ENCODE peak calls at places on chromosomes 16 and 17, in nine cellular contexts. C is OCI-LY7, Y is mammary epithelial cell, D is neural progenitor cell, S is H9, L is DND-41, R is GM23248, A is PC-9, W is PC-3. Z is an unnamed sample.

GRCh38 chr16:48409839-48410610 is 24.8 kb upstream of the SIAH1 start:
- DNase-seq in C (no peak), Y (peak; percentile 72), D (no peak), S (no peak), L (no peak), R (peak; percentile 94), A (peak; percentile 65), W (peak; percentile 76), Z (no peak)

GRCh38 chr17:61393550-61393903 is 6.1 kb upstream of the TBX2 start:
- DNase-seq in C (no peak), Y (peak; percentile 13), D (no peak), S (peak; percentile 58), L (peak; percentile 19), R (peak; percentile 38), A (peak; percentile 35), W (peak; percentile 47), Z (no peak)

GRCh38 chr17:58699771-58700170 is 7.4 kb downstream of the RAD51C start:
- DNase-seq in C (no peak), Y (no peak), D (no peak), S (no peak), L (no peak), R (no peak), A (no peak), W (no peak), Z (no peak)

GRCh38 chr17:69908599-69909368 is 166.2 kb upstream of the KCNJ16 start:
- DNase-seq in C (no peak), Y (no peak), D (no peak), S (no peak), L (no peak), R (no peak), A (no peak), W (no peak), Z (no peak)

GRCh38 chr17:44092051-44092450 is 21.5 kb downstream of the G6PC3 start:
- DNase-seq in C (no peak), Y (no peak), D (no peak), S (no peak), L (no peak), R (no peak), A (no peak), W (no peak), Z (no peak)

GRCh38 chr16:84585886-84586285 is 32.0 kb downstream of the COTL1 start:
- DNase-seq in C (peak; percentile 80), Y (no peak), D (peak; percentile 88), S (peak; percentile 84), L (no peak), R (no peak), A (no peak), W (no peak), Z (no peak)

GRCh38 chr16:26791166-26791565 is 275.6 kb upstream of the C16orf82 start:
- DNase-seq in C (peak; percentile 8), Y (no peak), D (no peak), S (no peak), L (no peak), R (no peak), A (no peak), W (no peak), Z (no peak)

GRCh38 chr17:76452102-76452645 is 778 bp downstream of the UBE2O start:
- DNase-seq in C (peak; percentile 44), Y (no peak), D (peak; percentile 51), S (no peak), L (no peak), R (no peak), A (no peak), W (peak; percentile 32), Z (no peak)

GRCh38 chr17:52470553-52470952 is 312.0 kb upstream of the CA10 start:
- DNase-seq in C (no peak), Y (no peak), D (no peak), S (no peak), L (no peak), R (no peak), A (no peak), W (no peak), Z (no peak)

GRCh38 chr17:80354381-80354780 is 60.6 kb upstream of the ENDOV start:
- DNase-seq in C (no peak), Y (no peak), D (no peak), S (no peak), L (no peak), R (no peak), A (no peak), W (no peak), Z (no peak)

GRCh38 chr17:57580055-57580739 is 164.9 kb downstream of the CCDC182 start:
- DNase-seq in C (no peak), Y (no peak), D (peak; percentile 38), S (no peak), L (no peak), R (no peak), A (no peak), W (no peak), Z (no peak)

GRCh38 chr17:68775338-68775737 is 174.2 kb upstream of the FAM20A start:
- DNase-seq in C (no peak), Y (no peak), D (no peak), S (no peak), L (no peak), R (peak; percentile 39), A (no peak), W (peak; percentile 45), Z (peak; percentile 88)

DNA sequence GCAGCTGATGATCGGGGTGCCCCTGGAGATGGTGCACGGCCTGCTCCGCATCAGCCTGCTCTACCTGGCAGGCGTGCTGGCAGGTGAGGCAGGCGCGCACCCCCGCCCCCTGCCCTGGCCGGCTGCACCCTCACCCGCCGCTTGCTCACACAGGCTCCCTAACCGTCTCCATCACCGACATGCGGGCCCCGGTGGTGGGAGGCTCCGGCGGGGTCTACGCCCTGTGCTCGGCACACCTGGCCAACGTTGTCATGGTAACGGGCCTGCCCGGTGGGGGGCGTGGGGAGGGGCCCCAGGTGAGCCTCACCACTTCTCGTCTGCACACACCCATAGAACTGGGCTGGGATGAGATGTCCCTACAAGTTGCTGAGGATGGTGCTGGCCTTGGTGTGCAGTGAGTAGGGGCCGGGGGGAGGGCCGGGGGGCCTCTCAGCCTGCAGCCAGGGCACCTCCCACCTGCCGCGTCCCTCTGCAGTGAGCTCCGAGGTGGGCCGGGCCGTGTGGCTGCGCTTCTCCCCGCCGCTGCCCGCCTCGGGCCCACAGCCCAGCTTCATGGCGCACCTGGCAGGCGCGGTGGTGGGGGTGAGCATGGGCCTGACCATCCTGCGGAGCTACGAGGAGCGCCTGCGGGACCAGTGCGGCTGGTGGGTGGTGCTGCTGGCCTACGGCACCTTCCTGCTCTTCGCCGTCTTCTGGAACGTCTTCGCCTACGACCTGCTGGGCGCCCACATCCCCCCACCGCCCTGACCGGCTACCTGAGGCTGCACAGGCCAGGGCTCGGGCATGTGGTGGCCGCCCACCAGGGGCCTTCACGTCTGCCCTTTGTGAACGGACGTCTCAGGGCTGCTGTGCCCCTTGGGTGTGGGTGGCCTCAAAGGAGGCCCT is 2.1 kb downstream of the RHBDL1 start:
- DNase-seq in C (no peak), Y (no peak), D (no peak), S (peak; percentile 67), L (no peak), R (no peak), A (no peak), W (no peak), Z (no peak)
- H4K20me1 ChIP-seq in C (peaks cover 5% of the 10 kb centered on the region), Y (no peaks in the 10 kb centered on the region), D (peaks cover 39% of the 10 kb centered on the region), S (no peaks in the 10 kb centered on the region), L (peaks cover 56% of the 10 kb centered on the region), R (no peaks in the 10 kb centered on the region), A (peaks cover 19% of the 10 kb centered on the region), W (peaks cover 10% of the 10 kb centered on the region), Z (no peaks in the 10 kb centered on the region)

DNA sequence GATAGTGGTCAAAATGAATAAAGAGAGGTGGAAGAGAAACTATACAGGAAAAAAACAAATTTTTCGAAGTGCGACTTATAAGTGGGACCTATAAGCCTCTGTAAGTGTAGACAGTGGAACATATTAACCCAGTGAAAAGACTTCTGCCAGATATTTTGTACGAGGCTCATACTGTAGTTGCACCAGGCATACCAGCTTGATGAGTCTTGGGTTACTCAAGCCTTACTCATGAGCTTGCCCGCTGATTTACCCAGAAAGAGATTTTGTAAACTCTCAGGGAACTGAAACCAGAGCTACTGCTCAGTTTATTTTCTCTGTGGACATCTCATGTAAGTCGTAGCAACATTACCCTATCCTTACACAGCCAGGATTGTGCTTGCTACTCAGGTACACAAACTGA is 708.0 kb upstream of the SOX9 start:
- DNase-seq in C (peak; percentile 84), Y (peak; percentile 98), D (no peak), S (no peak), L (no peak), R (peak; percentile 96), A (peak; percentile 52), W (peak; percentile 99), Z (no peak)
- H2AFZ ChIP-seq in C (peak overlapping the region; percentile 88), Y (no peak overlapping the region), D (no peak overlapping the region), S (no peak overlapping the region), L (peak overlapping the region; percentile 38), R (peak overlapping the region; percentile 56), A (no peak overlapping the region), W (no peak overlapping the region), Z (no peak overlapping the region)

GRCh38 chr17:18319604-18320256 is 4.6 kb downstream of the SMCR8 start:
- DNase-seq in C (peak; percentile 60), Y (peak; percentile 30), D (peak; percentile 80), S (peak; percentile 73), L (peak; percentile 26), R (peak; percentile 90), A (no peak), W (peak; percentile 61), Z (peak; percentile 37)
- H4K20me1 ChIP-seq in C (no peaks in the 10 kb centered on the region), Y (no peaks in the 10 kb centered on the region), D (peaks cover 27% of the 10 kb centered on the region), S (no peaks in the 10 kb centered on the region), L (peaks cover 73% of the 10 kb centered on the region), R (no peaks in the 10 kb centered on the region), A (peaks cover 67% of the 10 kb centered on the region), W (peaks cover 11% of the 10 kb centered on the region), Z (no peaks in the 10 kb centered on the region)

GRCh38 chr17:12794919-12795517 is 5.7 kb downstream of the ARHGAP44 start:
- DNase-seq in C (no peak), Y (no peak), D (no peak), S (no peak), L (no peak), R (no peak), A (no peak), W (no peak), Z (no peak)

GRCh38 chr17:12790806-12791148 is 1.5 kb downstream of the ARHGAP44 start:
- DNase-seq in C (no peak), Y (no peak), D (no peak), S (no peak), L (no peak), R (no peak), A (no peak), W (no peak), Z (no peak)

GRCh38 chr17:12789976-12790805 is 893 bp downstream of the ARHGAP44 start:
- DNase-seq in C (no peak), Y (no peak), D (peak; percentile 63), S (peak; percentile 71), L (no peak), R (no peak), A (no peak), W (no peak), Z (no peak)

DNA sequence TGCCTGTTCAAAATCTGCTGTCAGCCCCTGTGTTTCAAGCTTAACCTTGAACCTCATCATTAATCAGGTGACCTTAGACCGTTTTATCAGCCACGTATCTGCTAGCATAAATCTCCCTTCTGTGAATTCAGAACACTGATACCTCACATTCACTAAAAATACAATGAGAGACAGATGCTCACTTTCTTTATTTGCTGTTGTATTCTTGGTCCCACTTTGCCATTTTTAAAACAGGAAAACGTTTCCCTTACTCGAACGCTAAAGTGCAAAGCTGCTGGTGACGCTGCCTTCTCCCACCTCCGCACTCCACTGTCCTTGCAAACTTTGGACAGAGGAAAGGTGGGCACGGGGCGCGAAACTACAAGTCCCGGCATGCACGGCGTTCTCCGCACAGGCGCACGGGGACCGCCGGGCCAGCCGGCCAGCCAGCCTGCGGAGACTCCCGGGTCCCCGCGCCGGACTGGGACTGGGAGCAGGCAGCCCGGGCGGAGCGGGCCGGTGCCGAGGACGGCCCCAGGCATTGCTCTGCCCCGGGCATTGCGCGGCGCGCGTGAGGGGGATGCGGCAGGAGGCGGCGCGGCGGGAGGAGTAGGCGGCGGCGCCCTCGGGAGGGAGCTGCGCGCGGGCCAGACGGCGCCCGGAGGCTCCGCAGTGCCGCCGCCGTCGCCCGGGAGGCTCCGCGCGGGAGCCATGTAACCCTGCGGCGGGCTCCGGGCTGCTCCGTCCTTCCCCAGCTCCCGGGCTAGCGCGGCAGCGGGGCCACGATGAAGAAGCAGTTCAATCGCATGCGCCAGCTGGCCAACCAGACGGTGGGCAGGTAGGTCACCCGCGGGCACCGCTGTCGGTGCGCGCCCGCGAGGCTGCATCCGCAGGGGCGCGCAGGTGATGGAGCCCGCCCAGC is at the start of gene ARHGAP44:
- DNase-seq in C (peak; percentile 72), Y (peak; percentile 28), D (peak; percentile 90), S (peak; percentile 92), L (no peak), R (peak; percentile 76), A (peak; percentile 22), W (peak; percentile 44), Z (peak; percentile 49)
- H2AFZ ChIP-seq in C (peak within 1 kb of the TSS; percentile 67), Y (peak within 1 kb of the TSS; percentile 78), D (peak within 1 kb of the TSS; percentile 95), S (no peak within 1 kb of the TSS), L (no peak within 1 kb of the TSS), R (peak within 1 kb of the TSS; percentile 73), A (no peak within 1 kb of the TSS), W (peak within 1 kb of the TSS; percentile 56), Z (peak within 1 kb of the TSS; percentile 67)